ENCODE peak calls at places on chromosomes 13 and 19, in four cellular contexts. One of them, this sample, is unnamed.

GRCh38 chr13:25018729-25019115 is 77.2 kb upstream of the PABPC3 start:
- DNase-seq in adrenal gland: no peak
- DNase-seq in uterus: no peak
- DNase-seq in HCT116: no peak
- DNase-seq in this sample: no peak

GRCh38 chr13:99314640-99315176 is 7.5 kb upstream of the GPR183 start:
- DNase-seq in adrenal gland: no peak
- DNase-seq in uterus: no peak
- DNase-seq in HCT116: peak; percentile 96
- DNase-seq in this sample: no peak

GRCh38 chr13:54682184-54682583 is 1653.6 kb downstream of the OLFM4 start:
- DNase-seq in adrenal gland: no peak
- DNase-seq in uterus: no peak
- DNase-seq in HCT116: no peak
- DNase-seq in this sample: no peak

GRCh38 chr13:80881495-80882482 is 540.9 kb upstream of the SPRY2 start:
- DNase-seq in adrenal gland: no peak
- DNase-seq in uterus: no peak
- DNase-seq in HCT116: no peak
- DNase-seq in this sample: no peak

GRCh38 chr19:58476498-58477015 is 405 bp downstream of the ZNF446 start:
- DNase-seq in adrenal gland: peak; percentile 66
- DNase-seq in uterus: no peak
- DNase-seq in HCT116: no peak
- DNase-seq in this sample: peak; percentile 34

GRCh38 chr19:16327501-16327900 is 2.9 kb downstream of the KLF2 start:
- DNase-seq in adrenal gland: no peak
- DNase-seq in uterus: no peak
- DNase-seq in HCT116: no peak
- DNase-seq in this sample: no peak

GRCh38 chr19:22832031-22832762 is at the start of gene ZNF723:
- DNase-seq in adrenal gland: no peak
- DNase-seq in uterus: no peak
- DNase-seq in HCT116: no peak
- DNase-seq in this sample: no peak

GRCh38 chr19:33394723-33395560 is 21.4 kb downstream of the CEBPG start:
- DNase-seq in adrenal gland: no peak
- DNase-seq in uterus: no peak
- DNase-seq in HCT116: no peak
- DNase-seq in this sample: peak; percentile 32

GRCh38 chr19:54172764-54173699 is at the start of gene TMC4:
- DNase-seq in adrenal gland: no peak
- DNase-seq in uterus: no peak
- DNase-seq in HCT116: peak; percentile 63
- DNase-seq in this sample: peak; percentile 96

GRCh38 chr19:33316521-33317284 is 14.4 kb upstream of the CEBPA start:
- DNase-seq in adrenal gland: no peak
- DNase-seq in uterus: no peak
- DNase-seq in HCT116: no peak
- DNase-seq in this sample: peak; percentile 78

GRCh38 chr13:93248627-93249047 is 22.0 kb downstream of the GPC6 start:
- DNase-seq in adrenal gland: no peak
- DNase-seq in uterus: no peak
- DNase-seq in HCT116: no peak
- DNase-seq in this sample: no peak

GRCh38 chr19:38263696-38264485 is 482 bp upstream of the SPINT2 start:
- DNase-seq in adrenal gland: peak; percentile 73
- DNase-seq in uterus: no peak
- DNase-seq in HCT116: peak; percentile 83
- DNase-seq in this sample: peak; percentile 98

GRCh38 chr19:5719274-5719960 is 529 bp downstream of the LONP1 start:
- DNase-seq in adrenal gland: peak; percentile 44
- DNase-seq in uterus: no peak
- DNase-seq in HCT116: no peak
- DNase-seq in this sample: peak; percentile 22

GRCh38 chr19:41089955-41090354 is 1.7 kb downstream of the CYP2A13 start:
- DNase-seq in adrenal gland: no peak
- DNase-seq in uterus: no peak
- DNase-seq in HCT116: no peak
- DNase-seq in this sample: no peak

GRCh38 chr13:29474991-29475390 is 120.5 kb downstream of the SLC7A1 start:
- DNase-seq in adrenal gland: no peak
- DNase-seq in uterus: no peak
- DNase-seq in HCT116: no peak
- DNase-seq in this sample: no peak

GRCh38 chr19:38032951-38033350 is 125.9 kb downstream of the SIPA1L3 start:
- DNase-seq in adrenal gland: peak; percentile 15
- DNase-seq in uterus: no peak
- DNase-seq in HCT116: no peak
- DNase-seq in this sample: no peak

GRCh38 chr19:38989066-38989605 is 13.6 kb upstream of the FBXO17 start:
- DNase-seq in adrenal gland: no peak
- DNase-seq in uterus: no peak
- DNase-seq in HCT116: no peak
- DNase-seq in this sample: no peak

GRCh38 chr13:80133631-80134083 is 207.3 kb downstream of the SPRY2 start:
- DNase-seq in adrenal gland: no peak
- DNase-seq in uterus: no peak
- DNase-seq in HCT116: no peak
- DNase-seq in this sample: no peak

GRCh38 chr19:36110487-36111199 is at the start of gene OVOL3:
- DNase-seq in adrenal gland: no peak
- DNase-seq in uterus: no peak
- DNase-seq in HCT116: no peak
- DNase-seq in this sample: no peak

GRCh38 chr13:72970301-72970880 is 88.4 kb upstream of the KLF5 start:
- DNase-seq in adrenal gland: no peak
- DNase-seq in uterus: no peak
- DNase-seq in HCT116: no peak
- DNase-seq in this sample: no peak

GRCh38 chr19:34962945-34963530 is 991 bp downstream of the ZNF792 start:
- DNase-seq in adrenal gland: no peak
- DNase-seq in uterus: no peak
- DNase-seq in HCT116: no peak
- DNase-seq in this sample: no peak

GRCh38 chr13:74681891-74682290 is 547.7 kb upstream of the KLF12 start:
- DNase-seq in adrenal gland: no peak
- DNase-seq in uterus: no peak
- DNase-seq in HCT116: no peak
- DNase-seq in this sample: no peak

GRCh38 chr13:114259974-114260373 is 21.4 kb upstream of the UPF3A start:
- DNase-seq in adrenal gland: no peak
- DNase-seq in uterus: no peak
- DNase-seq in HCT116: no peak
- DNase-seq in this sample: no peak

GRCh38 chr13:110944121-110944967 is 29.5 kb upstream of the ANKRD10 start:
- DNase-seq in adrenal gland: peak; percentile 47
- DNase-seq in uterus: no peak
- DNase-seq in HCT116: peak; percentile 77
- DNase-seq in this sample: peak; percentile 59

GRCh38 chr19:13838943-13839192 is 38.1 kb upstream of the NANOS3 start:
- DNase-seq in adrenal gland: no peak
- DNase-seq in uterus: no peak
- DNase-seq in HCT116: no peak
- DNase-seq in this sample: no peak

GRCh38 chr13:24746618-24747247 is 17.2 kb upstream of the RNF17 start:
- DNase-seq in adrenal gland: no peak
- DNase-seq in uterus: no peak
- DNase-seq in HCT116: no peak
- DNase-seq in this sample: no peak

GRCh38 chr19:56654151-56654550 is 11.2 kb downstream of the SMIM17 start:
- DNase-seq in adrenal gland: no peak
- DNase-seq in uterus: no peak
- DNase-seq in HCT116: no peak
- DNase-seq in this sample: no peak

GRCh38 chr13:114128624-114129522 is 3.5 kb downstream of the RASA3 start:
- DNase-seq in adrenal gland: peak; percentile 76
- DNase-seq in uterus: peak; percentile 69
- DNase-seq in HCT116: peak; percentile 72
- DNase-seq in this sample: no peak

GRCh38 chr13:68056816-68057710 is 826.9 kb upstream of the PCDH9 start:
- DNase-seq in adrenal gland: no peak
- DNase-seq in uterus: no peak
- DNase-seq in HCT116: no peak
- DNase-seq in this sample: no peak

GRCh38 chr13:111599791-111600190 is 279.3 kb downstream of the TEX29 start:
- DNase-seq in adrenal gland: no peak
- DNase-seq in uterus: no peak
- DNase-seq in HCT116: no peak
- DNase-seq in this sample: no peak

GRCh38 chr13:95603887-95604533 is 40.5 kb downstream of the DZIP1 start:
- DNase-seq in adrenal gland: peak; percentile 45
- DNase-seq in uterus: no peak
- DNase-seq in HCT116: no peak
- DNase-seq in this sample: no peak

GRCh38 chr13:104534847-104535246 is 1468.6 kb upstream of the SLC10A2 start:
- DNase-seq in adrenal gland: no peak
- DNase-seq in uterus: no peak
- DNase-seq in HCT116: peak; percentile 3
- DNase-seq in this sample: peak; percentile 18

GRCh38 chr13:111515648-111516047 is 195.2 kb downstream of the TEX29 start:
- DNase-seq in adrenal gland: no peak
- DNase-seq in uterus: no peak
- DNase-seq in HCT116: no peak
- DNase-seq in this sample: no peak

GRCh38 chr13:57631607-57632275 is at the start of gene PCDH17:
- DNase-seq in adrenal gland: peak; percentile 41
- DNase-seq in uterus: peak; percentile 40
- DNase-seq in HCT116: no peak
- DNase-seq in this sample: no peak

GRCh38 chr13:99663185-99663825 is 162.0 kb downstream of the TM9SF2 start:
- DNase-seq in adrenal gland: no peak
- DNase-seq in uterus: no peak
- DNase-seq in HCT116: no peak
- DNase-seq in this sample: no peak

GRCh38 chr19:53579518-53579917 is 41.6 kb downstream of the ZNF331 start:
- DNase-seq in adrenal gland: no peak
- DNase-seq in uterus: no peak
- DNase-seq in HCT116: no peak
- DNase-seq in this sample: no peak

GRCh38 chr19:42140125-42140754 is 8.0 kb upstream of the POU2F2 start:
- DNase-seq in adrenal gland: peak; percentile 74
- DNase-seq in uterus: no peak
- DNase-seq in HCT116: no peak
- DNase-seq in this sample: peak; percentile 54

GRCh38 chr19:10830941-10831779 is 4.9 kb downstream of the TMED1 start:
- DNase-seq in adrenal gland: no peak
- DNase-seq in uterus: no peak
- DNase-seq in HCT116: no peak
- DNase-seq in this sample: no peak

GRCh38 chr13:23372264-23372905 is 61.1 kb downstream of the SACS start:
- DNase-seq in adrenal gland: peak; percentile 46
- DNase-seq in uterus: no peak
- DNase-seq in HCT116: no peak
- DNase-seq in this sample: no peak

GRCh38 chr13:20566424-20566916 is 487 bp upstream of the IFT88 start:
- DNase-seq in adrenal gland: peak; percentile 78
- DNase-seq in uterus: peak; percentile 70
- DNase-seq in HCT116: peak; percentile 48
- DNase-seq in this sample: no peak

DNA sequence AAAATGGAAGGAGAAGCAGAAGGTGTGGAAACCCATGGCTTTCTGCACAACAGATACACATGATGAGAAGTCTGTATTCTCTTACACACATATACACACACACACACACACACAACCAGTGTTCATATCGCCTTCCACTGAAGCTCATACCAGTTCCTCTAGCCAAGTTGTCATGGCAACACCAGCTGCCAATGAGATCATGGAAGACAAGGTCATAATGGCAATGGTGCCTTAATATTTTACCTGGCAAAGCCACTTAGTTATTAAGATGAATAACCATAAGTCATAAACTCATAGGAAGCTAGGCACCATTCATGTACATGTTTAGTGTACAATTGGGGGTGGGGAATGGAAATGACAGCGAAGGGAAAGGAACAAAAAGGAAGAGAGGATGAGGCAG is 2.6 kb upstream of the DHRS12 start:
- DNase-seq in adrenal gland: peak; percentile 67
- DNase-seq in uterus: no peak
- DNase-seq in HCT116: no peak
- DNase-seq in this sample: no peak
- H3K4me1 ChIP-seq in adrenal gland: peaks cover 16% of the 10 kb centered on the region
- H3K4me1 ChIP-seq in uterus: peaks cover 10% of the 10 kb centered on the region
- H3K4me1 ChIP-seq in HCT116: peaks cover 32% of the 10 kb centered on the region
- H3K4me1 ChIP-seq in this sample: peaks cover 8% of the 10 kb centered on the region

GRCh38 chr19:2016041-2016807 is 710 bp upstream of the BTBD2 start:
- DNase-seq in adrenal gland: peak; percentile 87
- DNase-seq in uterus: peak; percentile 94
- DNase-seq in HCT116: peak; percentile 73
- DNase-seq in this sample: peak; percentile 35
- H3K4me3 ChIP-seq in adrenal gland: no peak overlapping the region
- H3K4me3 ChIP-seq in uterus: peak overlapping the region; percentile 35
- H3K4me3 ChIP-seq in HCT116: peak overlapping the region; percentile 34
- H3K4me3 ChIP-seq in this sample: peak overlapping the region; percentile 83

GRCh38 chr19:3392480-3392879 is 26.1 kb downstream of the NFIC start:
- DNase-seq in adrenal gland: no peak
- DNase-seq in uterus: no peak
- DNase-seq in HCT116: no peak
- DNase-seq in this sample: no peak
- H3K4me1 ChIP-seq in adrenal gland: peaks cover 34% of the 10 kb centered on the region
- H3K4me1 ChIP-seq in uterus: no peaks in the 10 kb centered on the region
- H3K4me1 ChIP-seq in HCT116: peaks cover 45% of the 10 kb centered on the region
- H3K4me1 ChIP-seq in this sample: peaks cover 3% of the 10 kb centered on the region

DNA sequence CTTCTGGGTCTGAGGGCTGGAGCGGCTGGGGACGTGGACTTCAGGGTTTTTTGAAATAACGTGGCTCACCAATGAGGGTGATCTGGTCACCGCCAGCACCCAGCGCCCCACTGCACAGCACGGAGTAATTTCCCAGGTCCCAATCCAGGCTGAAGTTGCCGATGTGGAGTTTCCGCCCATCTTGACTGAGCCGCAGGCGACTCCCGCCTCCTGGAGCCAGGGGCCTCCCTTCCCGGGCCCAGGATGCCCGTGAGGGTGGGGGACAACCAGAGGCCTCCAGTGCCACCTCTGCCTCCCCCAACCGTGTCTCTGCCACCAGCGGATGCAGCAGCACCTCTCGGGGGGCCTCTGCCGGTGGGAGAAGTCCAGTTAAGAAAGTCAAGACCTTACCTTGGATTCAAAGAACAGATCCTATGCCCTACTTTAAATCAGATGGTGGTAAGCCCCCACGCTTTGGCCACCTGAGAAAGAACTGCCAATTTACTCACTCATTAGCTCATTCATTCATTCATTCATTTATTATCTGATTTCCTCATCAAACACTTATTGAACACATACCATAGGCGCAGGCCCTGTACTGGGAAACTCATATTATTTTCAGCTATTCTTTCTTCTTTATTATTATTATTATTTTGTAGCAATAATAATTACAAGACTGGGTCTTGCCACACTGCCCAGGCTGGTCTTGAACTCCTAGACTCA is 3.9 kb downstream of the VSIG10L start:
- DNase-seq in adrenal gland: no peak
- DNase-seq in uterus: no peak
- DNase-seq in HCT116: no peak
- DNase-seq in this sample: no peak
- H3K4me3 ChIP-seq in adrenal gland: no peak overlapping the region
- H3K4me3 ChIP-seq in uterus: no peak overlapping the region
- H3K4me3 ChIP-seq in HCT116: peak overlapping the region; percentile 54
- H3K4me3 ChIP-seq in this sample: no peak overlapping the region

This sample was measured in Caco-2.